ENCODE peak calls at places on chromosomes 5 and 9, in nine cellular contexts. Q is NCI-H187; K is AG08396; E is stimulated activated CD8-positive, alpha-beta memory T cell treated with anti-CD3 and anti-CD28 coated beads, Interleukin-15, amount 100 ng/mL, for 4 hours; R is NCI-H226; V is HEK293T; M is T-helper 9 cell; G is GM12892; Y is GM12865. Z is an unnamed sample.

GRCh38 chr5:154421868-154422267 is 23.9 kb upstream of the SAP30L start:
- DNase-seq in G (no peak), M (no peak), K (no peak), R (no peak), V (peak; percentile 57), Q (no peak), Y (peak; percentile 51), E (no peak), Z (peak; percentile 13)

GRCh38 chr5:55816342-55816741 is 34.8 kb upstream of the IL31RA start:
- DNase-seq in Y (no peak), M (no peak), G (no peak), Q (no peak), R (peak; percentile 61), E (no peak), K (peak; percentile 72), V (no peak), Z (no peak)

GRCh38 chr9:1231998-1232919 is 182.1 kb downstream of the DMRT2 start:
- DNase-seq in G (no peak), K (peak; percentile 49), E (no peak), V (no peak), Q (no peak), M (no peak), R (no peak), Y (no peak), Z (no peak)

GRCh38 chr5:6745706-6746217 is 32.5 kb downstream of the TENT4A start:
- DNase-seq in Y (peak; percentile 75), G (no peak), V (peak; percentile 39), K (peak; percentile 67), E (no peak), R (peak; percentile 13), Q (no peak), M (no peak), Z (peak; percentile 36)

GRCh38 chr5:54874337-54875021 is 110.9 kb downstream of the ESM1 start:
- DNase-seq in V (no peak), M (no peak), Y (no peak), Q (no peak), E (no peak), R (peak; percentile 71), K (no peak), G (no peak), Z (no peak)

GRCh38 chr5:2909035-2909434 is 157.6 kb upstream of the IRX2 start:
- DNase-seq in K (no peak), V (no peak), E (no peak), R (no peak), G (no peak), Y (no peak), M (no peak), Q (no peak), Z (no peak)

GRCh38 chr9:134909511-134910105 is 8.1 kb downstream of the FCN1 start:
- DNase-seq in M (no peak), R (no peak), Q (no peak), K (no peak), G (no peak), Y (no peak), V (no peak), E (no peak), Z (no peak)

GRCh38 chr5:135135530-135136201 is 101.6 kb upstream of the PITX1 start:
- DNase-seq in E (no peak), Y (no peak), Q (no peak), V (no peak), K (peak; percentile 65), M (no peak), G (no peak), R (no peak), Z (peak; percentile 37)

GRCh38 chr9:87081523-87081922 is 134.2 kb upstream of the GAS1 start:
- DNase-seq in Y (no peak), G (no peak), M (no peak), R (no peak), Q (no peak), K (no peak), V (no peak), E (no peak), Z (no peak)

GRCh38 chr5:137199966-137200365 is 299.2 kb downstream of the SPOCK1 start:
- DNase-seq in R (no peak), G (no peak), E (no peak), V (no peak), Y (no peak), K (peak; percentile 66), M (no peak), Q (no peak), Z (no peak)

GRCh38 chr5:45508155-45508554 is 188.0 kb downstream of the HCN1 start:
- DNase-seq in E (no peak), Y (no peak), K (no peak), V (no peak), G (no peak), M (no peak), Q (no peak), R (no peak), Z (peak; percentile 69)

GRCh38 chr9:92223758-92224157 is 69.7 kb downstream of the IARS1 start:
- DNase-seq in K (no peak), G (no peak), Y (no peak), E (no peak), Q (no peak), M (no peak), R (no peak), V (no peak), Z (no peak)

GRCh38 chr9:103802068-103802467 is 292.0 kb upstream of the SMC2 start:
- DNase-seq in M (no peak), Y (no peak), R (peak; percentile 88), E (no peak), V (no peak), G (no peak), Q (no peak), K (no peak), Z (no peak)

GRCh38 chr5:82234880-82235279 is 43.3 kb downstream of the RPS23 start:
- DNase-seq in V (no peak), R (no peak), K (no peak), Y (no peak), M (no peak), Q (no peak), E (no peak), G (no peak), Z (no peak)

GRCh38 chr9:17229945-17230560 is 95.2 kb downstream of the CNTLN start:
- DNase-seq in G (no peak), V (no peak), K (no peak), R (no peak), M (no peak), Y (no peak), Q (no peak), E (no peak), Z (peak; percentile 80)

GRCh38 chr9:128689820-128690683 is 1.0 kb downstream of the SET start:
- DNase-seq in Q (no peak), Y (peak; percentile 68), V (peak; percentile 76), G (no peak), E (peak; percentile 38), K (peak; percentile 82), R (peak; percentile 36), M (peak; percentile 56), Z (peak; percentile 49)

GRCh38 chr5:124741711-124742496 is 4.5 kb downstream of the ZNF608 start:
- DNase-seq in Y (no peak), Q (no peak), V (peak; percentile 35), E (no peak), R (peak; percentile 98), K (peak; percentile 78), M (no peak), G (no peak), Z (peak; percentile 47)

GRCh38 chr5:78280261-78280660 is 14.2 kb downstream of the AP3B1 start:
- DNase-seq in E (no peak), Y (no peak), G (no peak), M (no peak), K (no peak), V (no peak), R (no peak), Q (no peak), Z (no peak)

GRCh38 chr5:94778299-94778698 is 159.8 kb downstream of the SLF1 start:
- DNase-seq in G (no peak), V (peak; percentile 42), Q (no peak), R (no peak), Y (no peak), M (no peak), E (no peak), K (no peak), Z (peak; percentile 84)

GRCh38 chr5:158911693-158912363 is 187.9 kb downstream of the EBF1 start:
- DNase-seq in Q (no peak), G (no peak), R (no peak), K (no peak), Y (no peak), E (no peak), M (no peak), V (no peak), Z (no peak)

GRCh38 chr5:60521379-60522298 is 178.3 kb downstream of the DEPDC1B start:
- DNase-seq in M (no peak), Y (peak; percentile 82), V (no peak), E (no peak), R (no peak), G (no peak), K (no peak), Q (no peak), Z (no peak)

GRCh38 chr5:69238760-69239251 is 4.1 kb downstream of the CDK7 start:
- DNase-seq in E (no peak), R (peak; percentile 84), M (no peak), Q (no peak), V (no peak), Y (no peak), G (no peak), K (peak; percentile 54), Z (no peak)

GRCh38 chr5:96680759-96681158 is 18.6 kb downstream of the CAST start:
- DNase-seq in G (no peak), Q (no peak), M (no peak), K (no peak), R (no peak), E (no peak), Y (no peak), V (no peak), Z (no peak)

GRCh38 chr9:108967916-108968315 is 33.7 kb downstream of the ABITRAM start:
- DNase-seq in E (no peak), G (no peak), Y (no peak), R (no peak), M (no peak), V (no peak), Q (no peak), K (no peak), Z (no peak)

GRCh38 chr9:133998915-133999580 is 6.9 kb upstream of the VAV2 start:
- DNase-seq in Q (no peak), E (no peak), G (no peak), K (peak; percentile 50), M (no peak), V (no peak), Y (no peak), R (peak; percentile 7), Z (no peak)

GRCh38 chr5:96978812-96979449 is 43.1 kb downstream of the LNPEP start:
- DNase-seq in Q (no peak), G (no peak), V (no peak), E (no peak), Y (no peak), M (no peak), K (peak; percentile 10), R (no peak), Z (no peak)

GRCh38 chr9:95772320-95773060 is 103.0 kb upstream of the ERCC6L2 start:
- DNase-seq in G (no peak), R (no peak), M (no peak), Q (no peak), Y (no peak), V (peak; percentile 63), K (peak; percentile 68), E (no peak), Z (no peak)

GRCh38 chr5:123511290-123511647 is 708 bp upstream of the CSNK1G3 start:
- DNase-seq in K (peak; percentile 13), G (no peak), E (no peak), Q (no peak), R (peak; percentile 70), M (no peak), Y (peak; percentile 11), V (no peak), Z (no peak)

GRCh38 chr5:72133212-72133990 is 26.1 kb downstream of the MAP1B start:
- DNase-seq in M (no peak), Q (no peak), Y (no peak), R (peak; percentile 39), V (no peak), E (no peak), G (no peak), K (no peak), Z (no peak)

GRCh38 chr5:142697846-142698245 is 12.0 kb upstream of the FGF1 start:
- DNase-seq in G (no peak), Y (no peak), K (peak; percentile 45), Q (no peak), E (no peak), V (no peak), R (no peak), M (no peak), Z (no peak)

GRCh38 chr5:140690941-140691924 is at the start of the genes HARS1 and HARS2:
- DNase-seq in K (peak; percentile 92), Q (peak; percentile 76), Y (peak; percentile 95), M (peak; percentile 67), E (peak; percentile 68), G (peak; percentile 87), V (peak; percentile 92), R (peak; percentile 99), Z (peak; percentile 92)

Z was measured in NCI-H146.